ENCODE peak calls at places on chromosomes 5 and 9, in six cellular contexts. N, M, X, B, L and S are unnamed samples. For H3K4me1, the result is how much of the 10 kb centered on the place peaks cover.

GRCh38 chr9:117782931-117783788 is 79.0 kb downstream of the TLR4 start:
- DNase-seq in N (peak), L (no peak), B (peak), X (peak), M (peak), S (peak)

GRCh38 chr5:147464211-147464610 is 45.7 kb downstream of the DPYSL3 start:
- DNase-seq in N (no peak), M (no peak), X (no peak), B (no peak), L (no peak), S (no peak)

GRCh38 chr9:1328341-1328740 is 278.2 kb downstream of the DMRT2 start:
- DNase-seq in B (no peak), L (peak), N (no peak), M (no peak), X (no peak), S (no peak)

GRCh38 chr5:95403996-95404395 is 12.8 kb downstream of the FAM81B start:
- DNase-seq in X (no peak), B (no peak), L (no peak), M (no peak), N (no peak), S (no peak)

GRCh38 chr9:108865037-108865436 is 3.0 kb downstream of the ACTL7A start:
- DNase-seq in N (no peak), M (no peak), L (no peak), B (no peak), X (no peak), S (no peak)

GRCh38 chr9:22169243-22169642 is 160.1 kb upstream of the CDKN2B start:
- DNase-seq in B (no peak), L (no peak), N (no peak), X (no peak), M (no peak), S (no peak)

GRCh38 chr9:127458921-127459320 is 7.6 kb downstream of the LRSAM1 start:
- DNase-seq in L (no peak), M (no peak), B (no peak), X (peak), N (peak), S (no peak)

GRCh38 chr9:73370053-73370452 is 218.4 kb downstream of the ANXA1 start:
- DNase-seq in L (no peak), M (no peak), X (no peak), N (no peak), B (no peak), S (no peak)

GRCh38 chr9:113436753-113437515 is 26.4 kb downstream of the C9orf43 start:
- DNase-seq in B (no peak), M (no peak), L (peak), N (no peak), X (no peak), S (no peak)

GRCh38 chr5:71483355-71483754 is 27.9 kb downstream of the BDP1 start:
- DNase-seq in B (peak), N (no peak), X (no peak), M (no peak), L (no peak), S (no peak)

GRCh38 chr5:128402506-128402905 is 135.5 kb downstream of the FBN2 start:
- DNase-seq in M (no peak), N (no peak), X (no peak), B (no peak), L (no peak), S (no peak)

GRCh38 chr5:94793113-94793815 is 174.8 kb downstream of the SLF1 start:
- DNase-seq in L (no peak), B (no peak), X (no peak), N (no peak), M (no peak), S (no peak)

GRCh38 chr5:181088289-181088688 is 42.7 kb downstream of the OR2V1 start:
- DNase-seq in B (peak), X (no peak), N (no peak), M (no peak), L (peak), S (no peak)

GRCh38 chr5:14741131-14741530 is 76.6 kb downstream of the OTULIN start:
- DNase-seq in X (no peak), B (no peak), L (no peak), N (no peak), M (no peak), S (no peak)

GRCh38 chr5:114152656-114153360 is 209.1 kb upstream of the KCNN2 start:
- DNase-seq in L (no peak), X (no peak), M (no peak), B (no peak), N (no peak), S (no peak)

GRCh38 chr5:15501057-15501791 is 1.2 kb downstream of the FBXL7 start:
- DNase-seq in X (peak), N (no peak), B (peak), M (peak), L (peak), S (no peak)

GRCh38 chr5:78538240-78538850 is 110.2 kb downstream of the LHFPL2 start:
- DNase-seq in N (no peak), L (no peak), X (no peak), B (no peak), M (no peak), S (no peak)

GRCh38 chr9:106405871-106406435 is 457.0 kb upstream of the ZNF462 start:
- DNase-seq in N (no peak), X (no peak), M (no peak), L (no peak), B (no peak), S (no peak)

GRCh38 chr9:3467593-3468219 is 58.1 kb downstream of the RFX3 start:
- DNase-seq in X (peak), B (peak), L (no peak), M (peak), N (peak), S (peak)

GRCh38 chr9:12921621-12922020 is 146.8 kb downstream of the LURAP1L start:
- DNase-seq in B (no peak), M (no peak), L (no peak), X (no peak), N (no peak), S (no peak)

GRCh38 chr9:1941989-1942388 is 73.2 kb upstream of the SMARCA2 start:
- DNase-seq in B (no peak), M (no peak), L (no peak), X (no peak), N (no peak), S (no peak)

GRCh38 chr5:78787763-78788162 is 139.2 kb upstream of the LHFPL2 start:
- DNase-seq in X (no peak), B (no peak), N (no peak), M (no peak), L (no peak), S (no peak)

GRCh38 chr9:108477538-108478006 is 378.2 kb downstream of the ACTL7B start:
- DNase-seq in M (no peak), X (no peak), N (no peak), L (no peak), B (peak), S (no peak)

GRCh38 chr5:1186351-1187233 is 14.8 kb upstream of the SLC6A19 start:
- DNase-seq in N (no peak), L (no peak), X (no peak), M (no peak), B (no peak), S (no peak)

GRCh38 chr9:72554221-72554641 is 32.8 kb downstream of the TMC1 start:
- DNase-seq in M (no peak), B (peak), X (no peak), L (no peak), N (no peak), S (no peak)

GRCh38 chr9:6962164-6962563 is 204.4 kb downstream of the KDM4C start:
- DNase-seq in M (no peak), L (no peak), B (no peak), X (no peak), N (no peak), S (no peak)

GRCh38 chr9:127825319-127826051 is 22.8 kb downstream of the FPGS start:
- DNase-seq in M (peak), X (peak), N (peak), L (no peak), B (peak), S (peak)

GRCh38 chr9:33159760-33160127 is 7.4 kb downstream of the B4GALT1 start:
- DNase-seq in L (no peak), N (peak), B (no peak), M (no peak), X (peak), S (no peak)

GRCh38 chr9:102032614-102033013 is 294.2 kb upstream of the GRIN3A start:
- DNase-seq in L (no peak), N (no peak), X (no peak), M (no peak), B (no peak), S (no peak)

GRCh38 chr9:123679330-123679987 is 250.5 kb downstream of the DENND1A start:
- DNase-seq in N (no peak), L (no peak), B (no peak), X (no peak), M (no peak), S (no peak)

GRCh38 chr5:72256536-72256935 is 63.5 kb downstream of the MRPS27 start:
- DNase-seq in L (no peak), X (no peak), B (no peak), M (no peak), N (no peak), S (no peak)

GRCh38 chr5:137617806-137618205 is 118.1 kb downstream of the KLHL3 start:
- DNase-seq in X (no peak), N (no peak), M (no peak), L (no peak), B (no peak), S (no peak)

GRCh38 chr9:74035786-74036185 is 461.3 kb upstream of the RORB start:
- DNase-seq in M (no peak), X (no peak), N (no peak), B (no peak), L (no peak), S (no peak)

GRCh38 chr5:37888476-37888875 is 48.6 kb upstream of the GDNF start:
- DNase-seq in M (no peak), L (no peak), X (no peak), N (no peak), B (no peak), S (no peak)

GRCh38 chr9:136170291-136170901 is 34.5 kb downstream of the LHX3 start:
- DNase-seq in L (no peak), X (no peak), B (peak), N (peak), M (peak), S (no peak)

GRCh38 chr5:5473224-5473623 is 50.7 kb downstream of the ICE1 start:
- DNase-seq in B (no peak), L (no peak), N (no peak), X (no peak), M (no peak), S (no peak)

GRCh38 chr9:34158362-34158869 is 20.4 kb upstream of the UBAP1 start:
- DNase-seq in B (peak), X (no peak), N (no peak), M (no peak), L (no peak), S (no peak)

GRCh38 chr9:127444283-127444920 is 6.8 kb downstream of the RPL12 start:
- DNase-seq in B (no peak), X (no peak), N (no peak), L (no peak), M (no peak), S (no peak)

GRCh38 chr5:32642276-32643002 is 57.1 kb downstream of the SUB1 start:
- DNase-seq in N (no peak), L (no peak), X (no peak), M (no peak), B (peak), S (no peak)

GRCh38 chr5:67002832-67003231 is 193.8 kb downstream of the CD180 start:
- DNase-seq in X (no peak), B (no peak), M (no peak), N (no peak), L (no peak), S (no peak)

GRCh38 chr5:110896901-110897300 is 158.1 kb downstream of the SLC25A46 start:
- DNase-seq in N (no peak), X (no peak), M (no peak), L (no peak), B (no peak), S (no peak)
- H3K27ac ChIP-seq in N (no peak), X (no peak), M (no peak), L (no peak), B (no peak), S (no peak)

DNA sequence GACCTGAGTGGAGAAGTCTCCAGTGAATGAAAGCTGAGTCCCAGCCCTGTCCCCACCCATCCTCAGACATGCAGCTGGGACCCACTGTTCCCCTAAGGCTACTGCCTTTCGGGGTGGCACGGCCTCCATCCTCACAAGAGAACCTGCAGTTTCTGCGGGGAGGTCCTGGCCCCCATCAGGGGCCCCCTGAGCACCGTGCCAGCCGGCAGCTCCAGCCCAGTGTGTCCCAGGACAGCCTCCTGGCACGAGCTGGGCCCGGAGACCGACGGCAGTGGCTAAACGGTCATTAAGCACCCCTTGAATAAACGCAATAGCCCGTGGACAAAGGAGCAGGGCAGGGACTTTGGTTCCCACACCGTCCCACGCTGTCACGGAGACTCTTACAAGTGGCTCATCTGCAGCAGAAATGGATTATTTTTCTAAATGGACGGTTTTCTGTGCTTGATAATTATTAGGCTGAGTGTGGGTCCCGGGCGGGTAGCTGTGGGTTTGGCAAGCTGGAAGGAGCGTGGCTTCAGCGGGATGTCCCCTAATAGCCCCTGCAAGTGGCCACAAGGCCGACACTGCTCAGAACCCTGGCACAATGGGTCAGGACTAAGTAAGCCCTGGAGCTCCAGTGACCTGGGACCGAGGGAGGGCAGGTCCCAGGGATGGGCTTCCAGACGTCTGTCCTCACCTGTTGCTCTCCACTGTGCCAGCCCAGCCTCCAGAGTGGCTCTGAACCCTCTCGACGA is 17.4 kb downstream of the FAM78A start:
- DNase-seq in X (peak), B (no peak), L (no peak), N (no peak), M (no peak), S (no peak)
- TF ChIP-seq POLR2A in X (no peak), B (no peak), L (no peak), N (no peak), M (no peak), S (no peak)

GRCh38 chr5:80591352-80591751 is 21.3 kb upstream of the ANKRD34B start:
- DNase-seq in N (no peak), X (no peak), L (no peak), B (no peak), M (no peak), S (no peak)
- H3K4me1 ChIP-seq in N (under half), X (under half), L (under half), B (under half), M (under half), S (under half)

DNA sequence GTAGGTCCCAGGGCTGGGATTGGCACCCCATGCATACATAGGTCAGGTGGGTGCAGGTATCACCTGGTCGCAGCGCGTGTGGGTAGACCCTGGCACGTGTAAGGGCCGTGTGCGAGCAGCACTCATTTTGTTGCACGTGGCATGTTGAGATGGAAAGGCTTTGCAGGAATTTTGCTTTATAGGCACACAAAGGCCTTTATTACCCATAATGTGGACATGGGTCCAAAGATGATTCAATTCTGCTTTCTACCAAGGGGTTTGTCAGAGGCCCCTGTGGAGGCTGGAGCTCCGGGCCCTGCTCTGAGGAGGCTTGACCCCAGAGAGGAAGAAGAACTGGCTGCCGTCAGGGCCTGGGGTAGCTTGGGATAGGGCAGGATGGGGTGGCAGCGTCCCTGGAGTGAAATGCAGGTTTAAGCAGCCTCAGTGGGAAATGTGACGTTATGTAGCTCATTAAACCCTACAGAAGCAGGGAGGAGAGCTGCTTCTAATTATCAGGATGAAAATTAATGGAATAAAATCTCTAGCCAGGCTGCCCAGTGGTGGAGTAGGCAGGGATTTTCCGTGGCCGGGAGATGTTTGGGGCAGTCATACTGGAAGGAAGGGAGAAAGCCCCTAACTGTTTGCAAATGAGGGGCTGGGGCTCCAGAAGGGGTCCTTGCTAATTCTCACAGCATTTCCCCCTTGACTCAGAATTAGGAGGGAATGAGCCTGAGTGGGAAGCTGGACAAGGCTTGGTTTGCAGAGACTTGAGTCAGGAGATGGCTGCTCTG is 103.3 kb upstream of the PITX1 start:
- DNase-seq in B (no peak), M (no peak), X (no peak), N (no peak), L (no peak), S (peak)
- H3K27ac ChIP-seq in B (peak), M (no peak), X (no peak), N (no peak), L (no peak), S (no peak)

GRCh38 chr5:149161026-149161687 is 19.9 kb downstream of the ABLIM3 start:
- DNase-seq in M (no peak), X (no peak), L (no peak), N (no peak), B (no peak), S (no peak)
- TF ChIP-seq POLR2A in M (no peak), X (no peak), L (no peak), N (no peak), B (no peak), S (no peak)

GRCh38 chr5:57448751-57449150 is 33.9 kb downstream of the ACTBL2 start:
- DNase-seq in N (no peak), X (no peak), M (no peak), L (peak), B (no peak), S (no peak)

GRCh38 chr5:57447656-57448055 is 35.0 kb downstream of the ACTBL2 start:
- DNase-seq in X (no peak), B (no peak), M (no peak), L (no peak), N (no peak), S (no peak)

GRCh38 chr5:57445715-57446037 is 36.9 kb downstream of the ACTBL2 start:
- DNase-seq in L (peak), N (no peak), X (no peak), M (no peak), B (no peak), S (no peak)

GRCh38 chr5:57448287-57448686 is 34.3 kb downstream of the ACTBL2 start:
- DNase-seq in L (peak), M (no peak), X (no peak), N (no peak), B (no peak), S (no peak)

DNA sequence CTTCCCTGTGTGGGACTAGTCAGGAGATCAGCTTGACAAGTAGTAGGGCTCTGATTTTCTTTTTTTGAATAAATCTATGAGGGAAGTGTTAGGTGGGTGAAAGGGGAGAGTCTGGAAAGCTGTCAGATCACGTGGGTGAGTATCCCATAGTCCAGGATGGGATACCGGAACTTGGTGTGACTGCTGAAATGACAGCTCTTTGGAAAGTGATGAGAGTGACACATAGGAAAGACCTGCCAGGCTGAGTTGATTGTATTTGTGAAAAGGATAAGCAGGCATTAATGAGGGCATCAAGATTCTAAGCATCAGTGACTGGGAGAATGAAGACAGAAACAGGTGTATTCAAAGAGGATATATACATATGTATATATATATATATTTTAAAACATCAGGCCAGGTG is 35.6 kb downstream of the ACTBL2 start:
- DNase-seq in B (no peak), L (peak), N (no peak), M (no peak), X (no peak), S (no peak)
- H3K4me1 ChIP-seq in B (under half), L (under half), N (under half), M (under half), X (under half), S (under half)

DNA sequence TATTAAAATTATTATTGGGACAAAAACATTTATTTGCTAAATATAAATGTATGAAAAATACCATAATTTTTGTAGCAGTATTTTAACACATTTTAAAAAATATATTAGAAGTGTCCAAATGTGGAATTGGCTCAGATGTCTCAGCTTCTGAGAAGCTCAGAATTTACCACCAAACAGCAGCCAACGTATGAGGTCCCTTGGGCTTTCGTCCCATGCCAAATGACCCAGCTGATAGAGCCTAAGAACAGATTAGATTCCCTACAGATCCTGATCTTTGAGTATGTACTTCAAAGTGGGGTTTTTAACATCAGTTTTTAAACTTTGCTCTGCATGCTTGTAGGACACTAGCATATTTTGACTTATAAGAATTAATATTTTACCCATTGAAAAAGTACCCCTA is 77.3 kb upstream of the RPS23 start:
- DNase-seq in M (no peak), X (no peak), L (peak), N (no peak), B (no peak), S (no peak)
- H3K27ac ChIP-seq in M (no peak), X (peak), L (no peak), N (no peak), B (no peak), S (no peak)

GRCh38 chr5:151695464-151695863 is 8.7 kb upstream of the SPARC start:
- DNase-seq in N (no peak), X (peak), L (no peak), B (no peak), M (no peak), S (no peak)

GRCh38 chr5:151697452-151697851 is 10.7 kb upstream of the SPARC start:
- DNase-seq in L (no peak), N (no peak), M (no peak), X (no peak), B (no peak), S (no peak)

GRCh38 chr5:151699071-151699901 is 12.6 kb upstream of the SPARC start:
- DNase-seq in B (peak), X (peak), L (no peak), N (peak), M (peak), S (peak)

GRCh38 chr5:151694035-151694485 is 7.3 kb upstream of the SPARC start:
- DNase-seq in M (no peak), L (no peak), N (no peak), X (no peak), B (no peak), S (no peak)

GRCh38 chr5:151696470-151697061 is 9.9 kb upstream of the SPARC start:
- DNase-seq in B (no peak), M (peak), L (no peak), X (peak), N (no peak), S (peak)
- TF ChIP-seq POLR2A in B (no peak), M (peak), L (no peak), X (no peak), N (no peak), S (peak)